ENCODE peak calls at places on chromosomes 4 and X, in four cellular contexts. P is HT1080, D is NCI-H1092, F is OCI-LY7. V is an unnamed sample.
A peak's percentile ranks its signal among the peaks of the same experiment; 100 is the strongest.

GRCh38 chr4:20305976-20306375 is 54.3 kb downstream of the SLIT2 start:
- DNase-seq in D (peak; percentile 11), P (peak; percentile 27), F (no peak), V (no peak)

GRCh38 chr4:17273047-17273446 is 238.8 kb downstream of the QDPR start:
- DNase-seq in P (no peak), D (no peak), F (no peak), V (no peak)

GRCh38 chrX:117429511-117429910 is 687.1 kb downstream of the KLHL13 start:
- DNase-seq in D (no peak), F (no peak), P (no peak), V (no peak)

GRCh38 chrX:47191806-47192401 is 1.7 kb upstream of the UBA1 start:
- DNase-seq in D (no peak), F (peak; percentile 87), P (no peak), V (no peak)

GRCh38 chr4:16085822-16086221 is 2.0 kb upstream of the PROM1 start:
- DNase-seq in F (no peak), P (no peak), D (no peak), V (no peak)

GRCh38 chrX:134161162-134161561 is 75.8 kb upstream of the CCDC160 start:
- DNase-seq in F (no peak), P (no peak), D (no peak), V (no peak)

GRCh38 chr4:791866-792630 is 33.9 kb downstream of the CPLX1 start:
- DNase-seq in D (no peak), F (no peak), P (no peak), V (no peak)

GRCh38 chr4:8384397-8385060 is 56.0 kb downstream of the ACOX3 start:
- DNase-seq in F (no peak), P (no peak), D (no peak), V (no peak)

GRCh38 chr4:11424000-11424399 is 4.7 kb downstream of the HS3ST1 start:
- DNase-seq in D (peak; percentile 37), P (peak; percentile 27), F (peak; percentile 45), V (no peak)

GRCh38 chr4:3703677-3704521 is 62.3 kb upstream of the ADRA2C start:
- DNase-seq in D (no peak), F (no peak), P (no peak), V (no peak)

GRCh38 chr4:2478220-2478619 is 9.3 kb downstream of the RNF4 start:
- DNase-seq in D (no peak), P (no peak), F (no peak), V (no peak)

GRCh38 chr4:70737409-70737808 is 15.6 kb downstream of the RUFY3 start:
- DNase-seq in D (no peak), P (no peak), F (peak; percentile 52), V (no peak)

GRCh38 chrX:136214551-136214950 is 36.6 kb downstream of the MAP7D3 start:
- DNase-seq in P (peak; percentile 92), F (no peak), D (no peak), V (no peak)

V was measured in epithelial cell of prostate.